ENCODE peak calls at places on chromosomes 11 and 22, in eight cellular contexts. N is heart left ventricle; R is BE2C; U is lower lobe of right lung; Q is sigmoid colon; B is skeletal muscle cell; M is neuronal stem cell; S is CD8-positive, alpha-beta memory T cell. C is an unnamed sample.

GRCh38 chr11:44007746-44008501 is 39.9 kb upstream of the ACCSL start:
- DNase-seq in N (no peak), R (no peak), U (no peak), Q (peak), B (no peak), M (no peak), S (no peak), C (no peak)

GRCh38 chr11:26420331-26420730 is 88.4 kb downstream of the ANO3 start:
- DNase-seq in N (no peak), R (no peak), U (no peak), Q (no peak), B (no peak), M (no peak), S (no peak), C (no peak)

GRCh38 chr22:49983148-49984042 is 22.8 kb downstream of the PIM3 start:
- DNase-seq in N (peak), R (peak), U (peak), Q (no peak), B (no peak), M (no peak), S (no peak), C (no peak)

GRCh38 chr11:130475426-130476053 is 27.1 kb downstream of the ADAMTS15 start:
- DNase-seq in N (no peak), R (no peak), U (no peak), Q (no peak), B (no peak), M (no peak), S (no peak), C (no peak)

GRCh38 chr11:14413307-14414072 is 54.5 kb upstream of the RRAS2 start:
- DNase-seq in N (peak), R (no peak), U (no peak), Q (peak), B (peak), M (no peak), S (no peak), C (peak)

GRCh38 chr11:63920870-63921417 is 4.0 kb upstream of the RCOR2 start:
- DNase-seq in N (no peak), R (no peak), U (no peak), Q (no peak), B (no peak), M (no peak), S (no peak), C (no peak)

GRCh38 chr11:75013051-75013450 is 24.3 kb downstream of the NEU3 start:
- DNase-seq in N (no peak), R (no peak), U (no peak), Q (no peak), B (no peak), M (no peak), S (no peak), C (no peak)

GRCh38 chr11:120500414-120500936 is 11.1 kb upstream of the GRIK4 start:
- DNase-seq in N (peak), R (no peak), U (no peak), Q (no peak), B (no peak), M (no peak), S (no peak), C (no peak)

GRCh38 chr11:116955548-116955947 is 118.1 kb upstream of the APOA1 start:
- DNase-seq in N (no peak), R (no peak), U (no peak), Q (no peak), B (no peak), M (no peak), S (peak), C (no peak)

GRCh38 chr22:16601437-16602223 is 9.0 kb upstream of the CCT8L2 start:
- DNase-seq in N (peak), R (no peak), U (peak), Q (no peak), B (no peak), M (no peak), S (no peak), C (peak)

GRCh38 chr11:83568474-83568873 is 282.3 kb upstream of the CCDC90B start:
- DNase-seq in N (no peak), R (no peak), U (no peak), Q (no peak), B (no peak), M (no peak), S (no peak), C (no peak)

GRCh38 chr22:37231406-37232139 is 12.5 kb downstream of the RAC2 start:
- DNase-seq in N (no peak), R (no peak), U (peak), Q (no peak), B (no peak), M (no peak), S (peak), C (no peak)

GRCh38 chr22:29469755-29470154 is 10.3 kb upstream of the NEFH start:
- DNase-seq in N (no peak), R (no peak), U (no peak), Q (no peak), B (no peak), M (no peak), S (no peak), C (no peak)

GRCh38 chr11:36411202-36411640 is 98.9 kb downstream of the TRAF6 start:
- DNase-seq in N (peak), R (no peak), U (peak), Q (no peak), B (no peak), M (no peak), S (no peak), C (no peak)

GRCh38 chr11:10375280-10376048 is 70.6 kb downstream of the ADM start:
- DNase-seq in N (no peak), R (no peak), U (no peak), Q (no peak), B (peak), M (no peak), S (no peak), C (no peak)

GRCh38 chr11:108122166-108122628 is 830 bp downstream of the ACAT1 start:
- DNase-seq in N (no peak), R (no peak), U (no peak), Q (no peak), B (no peak), M (no peak), S (no peak), C (no peak)

GRCh38 chr11:61919113-61919840 is 1.9 kb upstream of the RAB3IL1 start:
- DNase-seq in N (no peak), R (no peak), U (no peak), Q (peak), B (no peak), M (no peak), S (no peak), C (no peak)

GRCh38 chr11:118099838-118100570 is 13.2 kb upstream of the SMIM35 start:
- DNase-seq in N (peak), R (no peak), U (no peak), Q (peak), B (no peak), M (no peak), S (no peak), C (no peak)

GRCh38 chr11:11845066-11845465 is 3.3 kb downstream of the USP47 start:
- DNase-seq in N (no peak), R (no peak), U (no peak), Q (no peak), B (no peak), M (no peak), S (no peak), C (no peak)

GRCh38 chr11:44775366-44776356 is 48.9 kb downstream of the TSPAN18 start:
- DNase-seq in N (peak), R (peak), U (no peak), Q (peak), B (no peak), M (peak), S (peak), C (peak)

GRCh38 chr11:12824281-12825041 is 150.2 kb downstream of the TEAD1 start:
- DNase-seq in N (no peak), R (no peak), U (no peak), Q (no peak), B (no peak), M (no peak), S (no peak), C (no peak)

GRCh38 chr22:23363683-23364082 is 183.4 kb downstream of the BCR start:
- DNase-seq in N (no peak), R (no peak), U (no peak), Q (no peak), B (no peak), M (no peak), S (no peak), C (no peak)

GRCh38 chr22:23365961-23366360 is 185.7 kb downstream of the BCR start:
- DNase-seq in N (no peak), R (no peak), U (no peak), Q (no peak), B (no peak), M (no peak), S (no peak), C (no peak)

GRCh38 chr22:23361676-23362075 is 181.4 kb downstream of the BCR start:
- DNase-seq in N (no peak), R (no peak), U (no peak), Q (no peak), B (no peak), M (no peak), S (no peak), C (no peak)

GRCh38 chr22:23365524-23365923 is 185.2 kb downstream of the BCR start:
- DNase-seq in N (no peak), R (no peak), U (no peak), Q (no peak), B (no peak), M (no peak), S (no peak), C (no peak)

GRCh38 chr22:23364389-23364788 is 184.1 kb downstream of the BCR start:
- DNase-seq in N (no peak), R (no peak), U (no peak), Q (no peak), B (no peak), M (no peak), S (no peak), C (no peak)
- H3K4me3 ChIP-seq in N (no peak), R (no peak), U (no peak), Q (no peak), B (no peak), M (no peak), S (no peak), C (no peak)

GRCh38 chr11:58900479-58901420 is 38.5 kb upstream of the GLYATL1 start:
- DNase-seq in N (peak), R (peak), U (peak), Q (no peak), B (no peak), M (peak), S (no peak), C (peak)

GRCh38 chr11:58907780-58908179 is 31.5 kb upstream of the GLYATL1 start:
- DNase-seq in N (no peak), R (no peak), U (no peak), Q (no peak), B (no peak), M (no peak), S (no peak), C (no peak)

GRCh38 chr11:58902881-58903280 is 36.4 kb upstream of the GLYATL1 start:
- DNase-seq in N (no peak), R (no peak), U (no peak), Q (no peak), B (no peak), M (no peak), S (no peak), C (no peak)

GRCh38 chr11:58905141-58905715 is 34.1 kb upstream of the GLYATL1 start:
- DNase-seq in N (peak), R (peak), U (peak), Q (no peak), B (no peak), M (peak), S (no peak), C (no peak)

DNA sequence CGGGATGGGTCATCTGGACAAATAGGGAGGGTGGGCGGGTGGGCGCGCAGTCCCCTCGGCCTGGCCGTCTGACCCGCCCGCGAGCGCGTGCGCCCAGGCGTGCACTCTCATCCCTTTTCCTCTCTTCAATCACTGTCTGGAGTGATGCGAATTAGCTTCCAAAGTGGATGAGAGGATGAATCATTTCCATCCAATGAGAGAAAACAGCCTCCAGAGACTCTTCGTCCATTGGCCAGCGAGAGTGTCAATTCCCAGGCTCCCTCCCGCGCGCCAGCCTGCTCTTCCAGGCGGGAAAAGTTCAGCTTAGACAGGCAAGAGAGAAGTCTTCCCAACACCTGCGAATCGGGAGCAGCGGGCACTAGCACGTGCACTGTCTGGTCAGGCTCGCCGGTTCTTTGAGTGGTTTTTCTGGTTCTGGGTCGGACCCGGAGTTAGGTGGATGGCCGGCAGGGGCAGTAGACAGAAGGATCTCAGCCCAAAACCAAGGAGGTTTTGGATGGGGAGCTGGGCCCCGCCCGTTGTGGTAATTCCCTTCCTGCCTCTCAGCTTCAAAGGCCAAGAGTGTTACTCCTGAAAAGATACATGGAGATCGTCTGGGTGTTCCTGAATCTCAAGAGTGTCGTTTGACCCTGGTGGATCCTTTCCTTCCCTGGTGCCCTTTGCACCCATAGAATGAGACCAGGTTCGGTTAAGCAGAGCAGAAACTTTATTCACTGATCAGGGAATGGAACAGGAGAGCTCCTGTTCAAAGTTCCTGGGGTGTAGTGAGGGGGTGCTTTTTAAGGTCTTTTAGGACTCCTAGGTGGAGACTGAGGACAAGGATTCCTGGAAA is 33.4 kb upstream of the GLYATL1 start:
- DNase-seq in N (peak), R (peak), U (no peak), Q (no peak), B (peak), M (peak), S (no peak), C (no peak)
- H3K4me3 ChIP-seq in N (peak), R (peak), U (peak), Q (peak), B (peak), M (peak), S (no peak), C (no peak)

GRCh38 chr11:95154514-95154913 is 64.9 kb downstream of the ENDOD1 start:
- DNase-seq in N (no peak), R (peak), U (no peak), Q (no peak), B (no peak), M (peak), S (peak), C (peak)
- H3K4me3 ChIP-seq in N (no peak), R (no peak), U (no peak), Q (no peak), B (no peak), M (no peak), S (no peak), C (no peak)

DNA sequence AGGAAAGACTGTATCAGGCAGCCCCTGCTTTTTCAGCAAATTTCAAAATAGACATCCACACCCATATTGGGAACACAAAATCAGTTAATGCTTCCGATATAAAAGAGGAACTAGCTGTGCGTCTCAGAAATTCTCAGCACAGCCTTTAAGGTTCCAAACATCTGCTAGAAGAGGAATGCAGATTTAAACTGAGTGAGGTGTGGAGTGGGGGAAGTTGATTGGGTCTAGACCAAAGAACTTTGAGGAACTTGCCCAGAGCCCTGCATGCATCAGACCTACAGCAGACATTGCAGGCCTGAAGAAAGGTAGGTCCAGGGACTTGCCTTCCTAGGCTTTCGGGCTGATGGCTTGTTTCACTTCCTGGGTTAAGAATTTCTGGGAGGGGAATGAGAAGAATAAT is at the start of gene MS4A4A:
- DNase-seq in N (peak), R (no peak), U (peak), Q (no peak), B (no peak), M (no peak), S (no peak), C (no peak)
- H3K4me3 ChIP-seq in N (peak), R (no peak), U (peak), Q (peak), B (no peak), M (no peak), S (no peak), C (no peak)

C was measured in DND-41.